ENCODE peak calls at places on chromosome 13, in seven cellular contexts. X is neural progenitor cell, O is GM23248, E is SK-N-SH, L is PC-3, U is HCT116, Z is OCI-LY7. W is an unnamed sample.

GRCh38 chr13:84670245-84670644 is 788.0 kb upstream of the SLITRK1 start:
- DNase-seq in X (peak; percentile 13), O (no peak), E (no peak), L (no peak), U (no peak), Z (no peak), W (no peak)

GRCh38 chr13:110150384-110151091 is 156.4 kb downstream of the COL4A1 start:
- DNase-seq in X (no peak), O (peak; percentile 53), E (no peak), L (peak; percentile 27), U (no peak), Z (no peak), W (no peak)

GRCh38 chr13:87128006-87128405 is 543.2 kb upstream of the SLITRK5 start:
- DNase-seq in X (peak; percentile 90), O (peak; percentile 80), E (no peak), L (no peak), U (no peak), Z (no peak), W (peak; percentile 85)

GRCh38 chr13:30654430-30654829 is 36.7 kb downstream of the USPL1 start:
- DNase-seq in X (no peak), O (no peak), E (no peak), L (no peak), U (no peak), Z (no peak), W (no peak)

GRCh38 chr13:113034451-113035208 is 65.6 kb downstream of the MCF2L start:
- DNase-seq in X (peak; percentile 61), O (peak; percentile 88), E (peak; percentile 57), L (peak; percentile 66), U (no peak), Z (no peak), W (peak; percentile 81)

GRCh38 chr13:80828759-80829158 is 487.8 kb upstream of the SPRY2 start:
- DNase-seq in X (no peak), O (no peak), E (no peak), L (no peak), U (no peak), Z (no peak), W (no peak)

GRCh38 chr13:32783067-32783466 is 196.8 kb downstream of the PDS5B start:
- DNase-seq in X (no peak), O (peak; percentile 55), E (no peak), L (peak; percentile 49), U (no peak), Z (peak; percentile 4), W (no peak)

GRCh38 chr13:90839061-90839460 is 508.4 kb upstream of the MIR17HG start:
- DNase-seq in X (no peak), O (no peak), E (no peak), L (peak; percentile 82), U (no peak), Z (no peak), W (no peak)

GRCh38 chr13:51342706-51343105 is 3.2 kb downstream of the SERPINE3 start:
- DNase-seq in X (no peak), O (peak; percentile 80), E (no peak), L (no peak), U (no peak), Z (no peak), W (no peak)

GRCh38 chr13:112754281-112755025 is 64.6 kb downstream of the ATP11A start:
- DNase-seq in X (no peak), O (no peak), E (no peak), L (no peak), U (no peak), Z (no peak), W (no peak)

GRCh38 chr13:73596382-73596781 is 537.6 kb downstream of the KLF5 start:
- DNase-seq in X (no peak), O (no peak), E (no peak), L (no peak), U (no peak), Z (no peak), W (no peak)

GRCh38 chr13:96662036-96662435 is 332.2 kb downstream of the OXGR1 start:
- DNase-seq in X (no peak), O (peak; percentile 8), E (no peak), L (peak; percentile 15), U (no peak), Z (no peak), W (no peak)

DNA sequence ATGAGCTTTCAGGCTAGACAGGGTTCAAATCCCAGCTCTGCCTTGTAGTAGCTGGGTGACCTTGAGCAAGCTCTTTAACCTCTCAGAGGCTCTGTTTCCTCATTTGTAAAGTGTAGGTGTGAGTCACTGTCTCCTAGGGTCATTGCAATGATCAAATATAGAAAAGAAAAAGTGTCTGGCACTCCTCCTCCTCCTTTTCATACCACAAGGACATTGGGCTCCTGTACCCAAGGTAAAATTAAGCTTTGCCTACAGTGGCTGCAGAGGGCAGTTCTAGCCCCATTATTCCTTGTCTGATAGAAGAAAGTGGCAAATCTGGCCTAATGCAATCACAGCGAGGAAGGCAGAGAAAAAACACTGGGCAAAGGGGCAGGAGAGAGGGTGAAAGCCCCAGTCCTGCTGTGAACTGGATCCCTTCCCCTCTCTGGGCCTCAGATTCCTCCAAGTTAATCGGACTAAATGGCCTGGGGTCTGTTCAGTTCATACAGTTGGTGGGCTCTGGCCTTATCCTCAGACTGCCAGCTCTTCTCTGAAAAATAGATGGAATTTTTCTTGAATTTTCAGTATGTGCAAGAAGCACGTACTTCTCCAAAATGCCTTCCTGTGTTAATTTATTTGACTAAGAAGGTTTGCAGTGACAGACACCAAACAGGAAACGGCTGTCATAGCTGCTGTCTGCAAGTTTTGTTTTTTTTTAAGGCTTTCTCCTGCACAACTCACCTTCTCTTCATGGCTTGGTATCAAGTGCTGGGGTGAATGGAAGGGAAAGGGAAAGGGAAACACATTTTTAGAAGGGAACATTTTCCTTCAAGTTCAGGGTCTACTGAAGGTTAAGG is 35.3 kb downstream of the RGCC start:
- DNase-seq in X (no peak), O (no peak), E (no peak), L (no peak), U (no peak), Z (peak; percentile 78), W (no peak)
- H2AFZ ChIP-seq in X (no peak overlapping the region), O (no peak overlapping the region), E (no peak overlapping the region), L (no peak overlapping the region), U (no peak overlapping the region), Z (peak overlapping the region; percentile 88), W (peak overlapping the region; percentile 43)

DNA sequence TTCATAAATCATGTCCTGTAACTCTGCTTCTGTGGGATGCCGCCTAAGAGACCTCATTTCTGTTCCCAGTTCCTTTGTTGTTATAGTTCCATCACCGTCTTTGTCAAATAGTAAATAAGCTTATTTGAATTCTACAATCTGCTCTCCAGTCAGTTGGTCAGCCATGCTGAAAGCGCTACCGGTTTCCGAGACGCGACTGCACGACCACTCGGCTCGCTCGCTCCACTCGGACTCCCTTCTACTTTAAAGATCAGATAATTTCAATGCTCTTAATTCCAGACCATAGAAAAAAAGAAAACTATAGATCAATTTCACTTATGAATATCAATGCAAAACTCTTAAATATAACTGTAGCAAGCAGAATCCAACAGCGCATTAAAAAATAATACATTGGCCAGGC is 64.2 kb upstream of the STK24 start:
- DNase-seq in X (no peak), O (no peak), E (no peak), L (no peak), U (no peak), Z (no peak), W (no peak)
- TF ChIP-seq EZH2phosphoT487 in X (no peak), O (no peak), E (no peak), L (no peak), U (no peak), Z (no peak), W (no peak)

DNA sequence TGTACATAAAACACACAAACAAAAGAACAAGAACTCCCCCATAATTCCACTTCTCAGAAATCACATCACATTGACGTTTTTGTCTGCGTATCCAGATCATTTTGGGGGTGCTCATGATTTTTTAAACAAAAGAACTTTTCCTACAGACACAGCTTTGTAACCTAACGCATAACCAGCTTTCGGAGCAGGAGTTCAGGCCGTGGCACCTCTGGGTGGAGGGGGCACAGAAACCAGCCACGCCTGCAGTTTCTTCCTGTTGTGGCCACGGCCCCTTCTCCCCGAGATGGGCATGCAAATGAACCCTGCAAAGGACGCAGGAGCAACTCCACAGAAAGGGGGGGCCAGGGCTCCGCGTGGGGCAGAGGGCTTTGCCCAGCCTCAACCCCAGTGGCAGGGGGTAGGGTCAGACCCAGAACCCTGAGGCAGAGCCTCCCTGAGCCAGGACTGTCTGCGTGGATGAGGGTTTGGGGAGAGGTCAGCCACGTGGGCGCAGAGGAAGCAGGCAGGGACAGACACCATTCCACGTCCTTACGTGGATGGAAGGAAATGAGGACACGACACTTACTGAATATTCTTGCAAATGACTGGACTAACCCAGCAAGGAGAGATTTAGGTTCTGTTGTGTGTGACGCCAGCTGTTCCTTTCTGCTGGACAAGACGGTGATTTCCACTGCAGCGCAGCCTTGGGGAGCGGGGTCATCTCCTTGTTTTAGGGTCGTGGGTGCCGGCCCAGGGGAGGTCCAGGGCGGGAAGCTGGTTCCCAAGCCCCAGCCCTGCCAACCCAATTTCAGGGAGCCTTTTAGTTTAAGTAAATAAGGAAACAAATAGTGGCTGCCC is 64.3 kb downstream of the RASA3 start:
- DNase-seq in X (no peak), O (no peak), E (no peak), L (no peak), U (no peak), Z (no peak), W (no peak)
- H3K4me3 ChIP-seq in X (no peak overlapping the region), O (peak overlapping the region; percentile 28), E (no peak overlapping the region), L (no peak overlapping the region), U (no peak overlapping the region), Z (peak overlapping the region; percentile 47), W (no peak overlapping the region)

GRCh38 chr13:88887045-88887662 is 1216.0 kb downstream of the SLITRK5 start:
- DNase-seq in X (peak; percentile 10), O (no peak), E (no peak), L (no peak), U (no peak), Z (no peak), W (peak; percentile 16)
- H2AFZ ChIP-seq in X (peak overlapping the region; percentile 24), O (no peak overlapping the region), E (no peak overlapping the region), L (no peak overlapping the region), U (no peak overlapping the region), Z (no peak overlapping the region), W (peak overlapping the region; percentile 58)

GRCh38 chr13:43905435-43906031 is 25.8 kb downstream of the LACC1 start:
- DNase-seq in X (peak; percentile 80), O (peak; percentile 81), E (peak; percentile 63), L (peak; percentile 80), U (peak; percentile 58), Z (peak; percentile 74), W (peak; percentile 82)
- TF ChIP-seq EZH2phosphoT487 in X (no peak), O (no peak), E (no peak), L (no peak), U (no peak), Z (no peak), W (no peak)